ENCODE peak calls at places on chromosomes 1 and 21, in ten cellular contexts. B is fibroblast of lung; C is T-cell; D is PC-3; E is activated CD8-positive, alpha-beta memory T cell treated with anti-CD3 and anti-CD28 coated beads, Interleukin-2, amount 50 U/mL, for 4 hours; T is pulmonary artery endothelial cell; J is T follicular helper cell; F is NCI-H1436 treated with DMSO at 0.1 percent for 48 hours; W is AG09319; Z is effector memory CD4-positive, alpha-beta T cell. M is an unnamed sample.

GRCh38 chr1:1136547-1137230 is 20.8 kb upstream of the C1orf159 start:
- DNase-seq in B (no peak), C (no peak), D (peak; percentile 47), E (no peak), T (no peak), J (no peak), F (peak; percentile 43), W (no peak), Z (no peak), M (no peak)

GRCh38 chr1:201530741-201531521 is 8.0 kb upstream of the NAV1 start:
- DNase-seq in B (peak; percentile 82), C (no peak), D (peak; percentile 70), E (peak; percentile 24), T (no peak), J (no peak), F (no peak), W (peak; percentile 77), Z (no peak), M (peak; percentile 89)

GRCh38 chr21:46363698-46364097 is 39.7 kb downstream of the PCNT start:
- DNase-seq in B (no peak), C (no peak), D (no peak), E (no peak), T (no peak), J (no peak), F (no peak), W (no peak), Z (no peak), M (no peak)

GRCh38 chr1:210089848-210090247 is 142.7 kb upstream of the SERTAD4 start:
- DNase-seq in B (no peak), C (no peak), D (peak; percentile 12), E (no peak), T (no peak), J (no peak), F (no peak), W (no peak), Z (no peak), M (peak; percentile 11)

GRCh38 chr1:156060937-156061636 is at the start of gene RAB25:
- DNase-seq in B (no peak), C (no peak), D (peak; percentile 66), E (no peak), T (no peak), J (no peak), F (no peak), W (no peak), Z (no peak), M (no peak)

GRCh38 chr1:1437904-1438376 is 2.5 kb downstream of the VWA1 start:
- DNase-seq in B (peak; percentile 20), C (no peak), D (no peak), E (no peak), T (no peak), J (no peak), F (no peak), W (no peak), Z (no peak), M (no peak)

GRCh38 chr1:153506831-153507413 is 28.9 kb downstream of the S100A6 start:
- DNase-seq in B (peak; percentile 95), C (no peak), D (peak; percentile 94), E (no peak), T (no peak), J (no peak), F (no peak), W (peak; percentile 56), Z (no peak), M (peak; percentile 97)

GRCh38 chr1:45328680-45329079 is 2.0 kb downstream of the HPDL start:
- DNase-seq in B (no peak), C (no peak), D (no peak), E (no peak), T (no peak), J (no peak), F (no peak), W (no peak), Z (no peak), M (no peak)

GRCh38 chr1:187691439-187691838 is 862.7 kb downstream of the PLA2G4A start:
- DNase-seq in B (peak; percentile 99), C (no peak), D (peak; percentile 88), E (no peak), T (peak; percentile 51), J (no peak), F (no peak), W (no peak), Z (no peak), M (peak; percentile 70)

GRCh38 chr1:228268891-228269285 is 61.0 kb downstream of the OBSCN start:
- DNase-seq in B (no peak), C (no peak), D (no peak), E (no peak), T (no peak), J (no peak), F (no peak), W (no peak), Z (no peak), M (no peak)

GRCh38 chr1:7624791-7625355 is 146.2 kb upstream of the VAMP3 start:
- DNase-seq in B (no peak), C (no peak), D (no peak), E (no peak), T (no peak), J (no peak), F (no peak), W (no peak), Z (no peak), M (no peak)

GRCh38 chr1:151143986-151144385 is 2.4 kb downstream of the SEMA6C start:
- DNase-seq in B (no peak), C (no peak), D (no peak), E (no peak), T (no peak), J (no peak), F (no peak), W (no peak), Z (no peak), M (no peak)

GRCh38 chr1:31374511-31375196 is 1.8 kb upstream of the FABP3 start:
- DNase-seq in B (peak; percentile 71), C (no peak), D (peak; percentile 75), E (no peak), T (no peak), J (no peak), F (no peak), W (peak; percentile 37), Z (no peak), M (peak; percentile 78)

GRCh38 chr1:5779608-5780323 is 212.5 kb downstream of the NPHP4 start:
- DNase-seq in B (no peak), C (no peak), D (no peak), E (no peak), T (no peak), J (no peak), F (no peak), W (no peak), Z (no peak), M (no peak)

GRCh38 chr1:170732262-170732595 is 68.3 kb downstream of the PRRX1 start:
- DNase-seq in B (peak; percentile 34), C (no peak), D (no peak), E (no peak), T (no peak), J (no peak), F (no peak), W (peak; percentile 52), Z (no peak), M (peak; percentile 55)

GRCh38 chr1:37596182-37596667 is 488 bp upstream of the GNL2 start:
- DNase-seq in B (peak; percentile 13), C (no peak), D (no peak), E (no peak), T (no peak), J (no peak), F (no peak), W (no peak), Z (no peak), M (no peak)

GRCh38 chr1:218459878-218460277 is 114.7 kb downstream of the TGFB2 start:
- DNase-seq in B (peak; percentile 95), C (no peak), D (peak; percentile 99), E (no peak), T (peak; percentile 71), J (no peak), F (no peak), W (no peak), Z (no peak), M (peak; percentile 91)

GRCh38 chr21:19992540-19992939 is 1005.7 kb upstream of the NCAM2 start:
- DNase-seq in B (no peak), C (no peak), D (no peak), E (no peak), T (no peak), J (no peak), F (no peak), W (no peak), Z (no peak), M (no peak)

GRCh38 chr1:197467881-197468280 is 199.8 kb downstream of the CRB1 start:
- DNase-seq in B (peak; percentile 92), C (no peak), D (no peak), E (no peak), T (no peak), J (no peak), F (no peak), W (no peak), Z (no peak), M (peak; percentile 91)

GRCh38 chr1:169588785-169589485 is 2.7 kb upstream of the F5 start:
- DNase-seq in B (no peak), C (no peak), D (peak; percentile 80), E (no peak), T (no peak), J (no peak), F (no peak), W (no peak), Z (no peak), M (no peak)

GRCh38 chr1:46246548-46247432 is 773 bp upstream of the RAD54L start:
- DNase-seq in B (peak; percentile 68), C (peak; percentile 42), D (peak; percentile 35), E (peak; percentile 68), T (no peak), J (no peak), F (peak; percentile 87), W (no peak), Z (no peak), M (peak; percentile 49)

GRCh38 chr1:99965646-99966375 is 4.0 kb upstream of the SLC35A3 start:
- DNase-seq in B (no peak), C (no peak), D (peak; percentile 89), E (no peak), T (no peak), J (no peak), F (no peak), W (no peak), Z (no peak), M (no peak)

GRCh38 chr1:238568707-238569106 is 678.0 kb upstream of the ZP4 start:
- DNase-seq in B (no peak), C (no peak), D (no peak), E (no peak), T (no peak), J (no peak), F (no peak), W (no peak), Z (no peak), M (no peak)

GRCh38 chr1:198880397-198880796 is 241.6 kb downstream of the PTPRC start:
- DNase-seq in B (peak; percentile 94), C (no peak), D (no peak), E (no peak), T (no peak), J (no peak), F (no peak), W (no peak), Z (no peak), M (peak; percentile 74)

GRCh38 chr21:46069719-46070279 is 28.1 kb upstream of the COL6A2 start:
- DNase-seq in B (no peak), C (no peak), D (no peak), E (no peak), T (no peak), J (no peak), F (no peak), W (no peak), Z (no peak), M (no peak)

GRCh38 chr1:85397490-85398044 is 67.4 kb downstream of the DDAH1 start:
- DNase-seq in B (no peak), C (no peak), D (no peak), E (no peak), T (no peak), J (no peak), F (no peak), W (no peak), Z (no peak), M (no peak)

GRCh38 chr1:232599178-232600041 is 30.5 kb downstream of the SIPA1L2 start:
- DNase-seq in B (no peak), C (no peak), D (peak; percentile 22), E (no peak), T (no peak), J (no peak), F (no peak), W (peak; percentile 16), Z (no peak), M (no peak)

GRCh38 chr1:8439015-8439702 is 121.2 kb downstream of the SLC45A1 start:
- DNase-seq in B (peak; percentile 87), C (peak; percentile 23), D (no peak), E (no peak), T (peak; percentile 65), J (no peak), F (peak; percentile 27), W (peak; percentile 74), Z (no peak), M (peak; percentile 84)